ENCODE peak calls at places on chromosome 5, in six cellular contexts. E, T, B, Q, X and R are unnamed samples.

GRCh38 chr5:113166710-113167366 is 190.2 kb downstream of the DCP2 start:
- DNase-seq in B (no peak), E (no peak), T (no peak), X (peak), Q (no peak), R (no peak)

GRCh38 chr5:43572357-43572756 is 15.5 kb upstream of the PAIP1 start:
- DNase-seq in Q (no peak), X (no peak), B (no peak), T (no peak), E (peak), R (no peak)

GRCh38 chr5:107610795-107611194 is 59.9 kb downstream of the EFNA5 start:
- DNase-seq in B (no peak), E (no peak), Q (no peak), T (no peak), X (no peak), R (no peak)

GRCh38 chr5:113213551-113213971 is 221.2 kb downstream of the TSSK1B start:
- DNase-seq in Q (no peak), X (peak), T (no peak), B (no peak), E (no peak), R (no peak)

GRCh38 chr5:107282061-107282460 is 388.7 kb downstream of the EFNA5 start:
- DNase-seq in B (no peak), E (no peak), T (no peak), Q (no peak), X (no peak), R (no peak)

GRCh38 chr5:154513669-154514084 is 35.6 kb upstream of the HAND1 start:
- DNase-seq in T (no peak), X (peak), E (no peak), B (no peak), Q (no peak), R (no peak)

GRCh38 chr5:54360089-54360488 is 49.7 kb upstream of the ARL15 start:
- DNase-seq in X (peak), T (no peak), Q (no peak), B (no peak), E (no peak), R (no peak)

GRCh38 chr5:157265714-157266285 is at the start of gene CYFIP2:
- DNase-seq in Q (peak), E (no peak), X (peak), B (peak), T (peak), R (peak)

GRCh38 chr5:119322948-119323629 is 32.7 kb upstream of the TNFAIP8 start:
- DNase-seq in X (no peak), T (no peak), Q (no peak), B (no peak), E (no peak), R (no peak)

GRCh38 chr5:83029-83428 is 8.9 kb upstream of the PLEKHG4B start:
- DNase-seq in E (no peak), T (peak), Q (no peak), B (no peak), X (no peak), R (no peak)

GRCh38 chr5:99105216-99105615 is 176.4 kb upstream of the CHD1 start:
- DNase-seq in E (no peak), X (no peak), B (no peak), Q (no peak), T (no peak), R (no peak)

GRCh38 chr5:75818661-75819060 is 101.4 kb upstream of the POC5 start:
- DNase-seq in Q (no peak), B (no peak), T (no peak), X (no peak), E (no peak), R (no peak)

GRCh38 chr5:35046754-35047153 is 995 bp downstream of the AGXT2 start:
- DNase-seq in B (no peak), E (no peak), Q (no peak), T (no peak), X (no peak), R (no peak)

GRCh38 chr5:170522211-170523128 is 18.6 kb downstream of the KCNIP1 start:
- DNase-seq in X (no peak), Q (no peak), E (no peak), B (peak), T (no peak), R (no peak)

GRCh38 chr5:9622891-9623547 is 7.1 kb downstream of the TAS2R1 start:
- DNase-seq in B (no peak), X (no peak), E (no peak), Q (no peak), T (no peak), R (no peak)

GRCh38 chr5:68793074-68793473 is 300.7 kb upstream of the SLC30A5 start:
- DNase-seq in E (no peak), B (no peak), X (no peak), Q (no peak), T (no peak), R (no peak)

GRCh38 chr5:86797677-86798076 is 179.9 kb downstream of the COX7C start:
- DNase-seq in T (no peak), Q (no peak), E (no peak), X (peak), B (no peak), R (no peak)

GRCh38 chr5:61599370-61600140 is 267.5 kb downstream of the ZSWIM6 start:
- DNase-seq in Q (no peak), E (no peak), B (peak), X (no peak), T (no peak), R (no peak)

GRCh38 chr5:78547171-78547570 is 101.4 kb downstream of the LHFPL2 start:
- DNase-seq in E (no peak), X (no peak), B (no peak), T (no peak), Q (no peak), R (no peak)

GRCh38 chr5:6713274-6714181 is at the start of gene TENT4A:
- DNase-seq in Q (no peak), B (no peak), E (no peak), X (no peak), T (peak), R (no peak)

GRCh38 chr5:143434261-143435206 is 31.0 kb upstream of the NR3C1 start:
- DNase-seq in T (no peak), B (no peak), X (no peak), E (peak), Q (peak), R (peak)

GRCh38 chr5:148626986-148627385 is 27.3 kb downstream of the HTR4 start:
- DNase-seq in X (no peak), Q (no peak), E (no peak), B (no peak), T (no peak), R (no peak)

GRCh38 chr5:177024559-177024958 is 2.1 kb downstream of the ZNF346 start:
- DNase-seq in E (no peak), T (no peak), X (no peak), B (no peak), Q (no peak), R (no peak)
- H3K4me3 ChIP-seq in E (no peak), T (no peak), X (no peak), B (no peak), Q (no peak), R (no peak)

GRCh38 chr5:38556115-38556598 is 289 bp downstream of the LIFR start:
- DNase-seq in X (no peak), B (no peak), E (peak), Q (no peak), T (no peak), R (no peak)

GRCh38 chr5:38555354-38556114 is 912 bp downstream of the LIFR start:
- DNase-seq in B (no peak), E (no peak), Q (no peak), T (no peak), X (no peak), R (no peak)

GRCh38 chr5:38553001-38553521 is 3.4 kb downstream of the LIFR start:
- DNase-seq in B (no peak), E (no peak), T (peak), X (no peak), Q (no peak), R (no peak)

GRCh38 chr5:38556599-38557308 is at the start of gene LIFR:
- DNase-seq in T (peak), E (peak), B (peak), X (peak), Q (no peak), R (peak)

DNA sequence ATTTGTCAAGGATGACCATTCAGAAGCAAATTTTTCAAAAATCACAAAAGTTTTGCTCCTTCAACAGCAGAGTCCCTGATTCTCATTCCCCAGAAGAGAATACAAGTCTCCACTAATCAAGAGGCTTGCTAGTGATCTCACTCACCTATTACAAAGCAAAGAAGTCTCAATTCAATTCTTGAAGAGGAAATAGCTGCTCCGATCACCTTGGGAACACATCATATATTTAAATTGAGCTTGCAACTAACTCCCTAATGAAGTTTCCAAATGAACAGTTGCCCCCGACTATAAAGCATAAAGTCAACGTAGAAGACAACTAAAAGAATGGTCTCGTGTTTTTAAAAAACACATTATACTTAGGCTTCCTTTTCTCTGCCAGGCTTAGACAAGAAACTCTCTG is 1.6 kb downstream of the LIFR start:
- DNase-seq in E (no peak), Q (no peak), X (no peak), B (no peak), T (no peak), R (no peak)
- H3K4me3 ChIP-seq in E (peak), Q (no peak), X (peak), B (no peak), T (peak), R (no peak)

GRCh38 chr5:132677191-132677590 is 3.4 kb downstream of the IL4 start:
- DNase-seq in X (peak), T (peak), E (no peak), B (no peak), Q (no peak), R (no peak)

GRCh38 chr5:132675936-132676689 is 2.3 kb downstream of the IL4 start:
- DNase-seq in T (no peak), Q (no peak), B (no peak), E (no peak), X (no peak), R (no peak)

GRCh38 chr5:132673939-132674630 is at the start of gene IL4:
- DNase-seq in E (no peak), B (no peak), T (no peak), Q (no peak), X (peak), R (no peak)

GRCh38 chr5:132677682-132678400 is 4.1 kb downstream of the IL4 start:
- DNase-seq in E (no peak), B (no peak), Q (no peak), T (no peak), X (peak), R (no peak)

GRCh38 chr5:132674671-132675506 is 1.1 kb downstream of the IL4 start:
- DNase-seq in Q (no peak), X (peak), B (no peak), T (no peak), E (no peak), R (no peak)
- H3K4me3 ChIP-seq in Q (no peak), X (no peak), B (no peak), T (no peak), E (no peak), R (no peak)

GRCh38 chr5:178237431-178238312 is 5.1 kb upstream of the PHYKPL start:
- DNase-seq in Q (no peak), B (no peak), E (no peak), T (no peak), X (no peak), R (no peak)

GRCh38 chr5:178240772-178241171 is 8.2 kb upstream of the PHYKPL start:
- DNase-seq in T (no peak), B (no peak), E (no peak), Q (peak), X (no peak), R (no peak)

GRCh38 chr5:178240341-178240741 is 7.7 kb upstream of the PHYKPL start:
- DNase-seq in E (no peak), X (no peak), Q (no peak), T (no peak), B (no peak), R (no peak)

GRCh38 chr5:178238313-178238635 is 5.7 kb upstream of the PHYKPL start:
- DNase-seq in T (no peak), Q (no peak), B (no peak), E (no peak), X (no peak), R (no peak)

GRCh38 chr5:178238711-178239592 is 6.3 kb upstream of the PHYKPL start:
- DNase-seq in E (peak), Q (no peak), X (peak), T (no peak), B (no peak), R (no peak)
- H3K4me3 ChIP-seq in E (no peak), Q (peak), X (no peak), T (no peak), B (no peak), R (no peak)